ENCODE peak calls at places on chromosomes 13 and 19, in six cellular contexts. One of them, this sample, is unnamed.

GRCh38 chr13:44591316-44591715 is 15.2 kb upstream of the TSC22D1 start:
- DNase-seq in endothelial cell of umbilical vein: no peak
- DNase-seq in A549: no peak
- DNase-seq in K562: peak; percentile 21
- DNase-seq in GM12878: no peak
- DNase-seq in HepG2: no peak
- DNase-seq in this sample: no peak

GRCh38 chr13:110397445-110397844 is 90.4 kb downstream of the COL4A2 start:
- DNase-seq in A549: no peak
- DNase-seq in K562: no peak
- DNase-seq in endothelial cell of umbilical vein: no peak
- DNase-seq in HepG2: no peak
- DNase-seq in GM12878: no peak
- DNase-seq in this sample: no peak

GRCh38 chr13:45546410-45546765 is 69.2 kb downstream of the ERICH6B start:
- DNase-seq in A549: no peak
- DNase-seq in GM12878: no peak
- DNase-seq in endothelial cell of umbilical vein: no peak
- DNase-seq in K562: no peak
- DNase-seq in HepG2: no peak
- DNase-seq in this sample: no peak

GRCh38 chr19:53595510-53595867 is 36.3 kb upstream of the DPRX start:
- DNase-seq in HepG2: no peak
- DNase-seq in K562: no peak
- DNase-seq in endothelial cell of umbilical vein: no peak
- DNase-seq in A549: no peak
- DNase-seq in GM12878: no peak
- DNase-seq in this sample: no peak

GRCh38 chr13:74136089-74136658 is 2.0 kb upstream of the KLF12 start:
- DNase-seq in endothelial cell of umbilical vein: peak; percentile 62
- DNase-seq in GM12878: no peak
- DNase-seq in K562: no peak
- DNase-seq in A549: peak; percentile 17
- DNase-seq in HepG2: no peak
- DNase-seq in this sample: no peak

GRCh38 chr13:90565985-90566713 is 781.3 kb upstream of the MIR17HG start:
- DNase-seq in HepG2: no peak
- DNase-seq in endothelial cell of umbilical vein: no peak
- DNase-seq in K562: no peak
- DNase-seq in A549: no peak
- DNase-seq in GM12878: peak; percentile 11
- DNase-seq in this sample: no peak

GRCh38 chr19:11699931-11700794 is 38.6 kb downstream of the ZNF823 start:
- DNase-seq in endothelial cell of umbilical vein: peak; percentile 34
- DNase-seq in K562: peak; percentile 38
- DNase-seq in A549: peak; percentile 14
- DNase-seq in HepG2: peak; percentile 33
- DNase-seq in GM12878: no peak
- DNase-seq in this sample: peak; percentile 47

GRCh38 chr13:23497186-23497585 is 63.7 kb upstream of the SACS start:
- DNase-seq in HepG2: no peak
- DNase-seq in K562: no peak
- DNase-seq in A549: no peak
- DNase-seq in GM12878: no peak
- DNase-seq in endothelial cell of umbilical vein: no peak
- DNase-seq in this sample: no peak

GRCh38 chr19:47075179-47075811 is 26.9 kb upstream of the TMEM160 start:
- DNase-seq in endothelial cell of umbilical vein: no peak
- DNase-seq in K562: no peak
- DNase-seq in A549: no peak
- DNase-seq in HepG2: no peak
- DNase-seq in GM12878: no peak
- DNase-seq in this sample: peak; percentile 66

GRCh38 chr13:102707465-102707864 is 12.6 kb upstream of the METTL21C start:
- DNase-seq in A549: peak; percentile 32
- DNase-seq in HepG2: no peak
- DNase-seq in endothelial cell of umbilical vein: peak; percentile 93
- DNase-seq in K562: no peak
- DNase-seq in GM12878: no peak
- DNase-seq in this sample: no peak

GRCh38 chr13:101406787-101407186 is 9.5 kb downstream of the NALCN start:
- DNase-seq in GM12878: no peak
- DNase-seq in K562: no peak
- DNase-seq in endothelial cell of umbilical vein: no peak
- DNase-seq in HepG2: no peak
- DNase-seq in A549: no peak
- DNase-seq in this sample: no peak

GRCh38 chr19:10207026-10207425 is 12.3 kb upstream of the DNMT1 start:
- DNase-seq in GM12878: no peak
- DNase-seq in K562: no peak
- DNase-seq in HepG2: no peak
- DNase-seq in endothelial cell of umbilical vein: no peak
- DNase-seq in A549: no peak
- DNase-seq in this sample: peak; percentile 58

GRCh38 chr13:109874921-109875454 is 88.6 kb upstream of the IRS2 start:
- DNase-seq in GM12878: no peak
- DNase-seq in A549: no peak
- DNase-seq in endothelial cell of umbilical vein: no peak
- DNase-seq in HepG2: no peak
- DNase-seq in K562: no peak
- DNase-seq in this sample: no peak

GRCh38 chr13:110269509-110270185 is 37.3 kb downstream of the COL4A1 start:
- DNase-seq in endothelial cell of umbilical vein: no peak
- DNase-seq in K562: no peak
- DNase-seq in HepG2: no peak
- DNase-seq in A549: no peak
- DNase-seq in GM12878: no peak
- DNase-seq in this sample: no peak

GRCh38 chr19:41939861-41940442 is 11.7 kb upstream of the ERFL start:
- DNase-seq in HepG2: no peak
- DNase-seq in A549: no peak
- DNase-seq in K562: peak; percentile 87
- DNase-seq in GM12878: no peak
- DNase-seq in endothelial cell of umbilical vein: no peak
- DNase-seq in this sample: no peak

GRCh38 chr19:53254451-53255341 is at the start of gene ZNF677:
- DNase-seq in GM12878: no peak
- DNase-seq in K562: peak; percentile 54
- DNase-seq in endothelial cell of umbilical vein: peak; percentile 82
- DNase-seq in A549: no peak
- DNase-seq in HepG2: no peak
- DNase-seq in this sample: no peak

GRCh38 chr13:41137951-41138350 is 5.3 kb upstream of the KBTBD6 start:
- DNase-seq in K562: no peak
- DNase-seq in endothelial cell of umbilical vein: no peak
- DNase-seq in GM12878: no peak
- DNase-seq in A549: peak; percentile 7
- DNase-seq in HepG2: no peak
- DNase-seq in this sample: no peak

GRCh38 chr13:49585220-49586157 is at the start of gene RCBTB1:
- DNase-seq in A549: peak; percentile 58
- DNase-seq in HepG2: peak; percentile 52
- DNase-seq in GM12878: no peak
- DNase-seq in K562: peak; percentile 85
- DNase-seq in endothelial cell of umbilical vein: peak; percentile 69
- DNase-seq in this sample: peak; percentile 85

GRCh38 chr19:19488875-19489690 is 26.3 kb downstream of the TSSK6 start:
- DNase-seq in GM12878: peak; percentile 73
- DNase-seq in K562: peak; percentile 80
- DNase-seq in A549: peak; percentile 69
- DNase-seq in HepG2: peak; percentile 60
- DNase-seq in endothelial cell of umbilical vein: peak; percentile 86
- DNase-seq in this sample: peak; percentile 92

GRCh38 chr19:17184381-17184841 is 30.7 kb upstream of the USE1 start:
- DNase-seq in K562: no peak
- DNase-seq in HepG2: no peak
- DNase-seq in GM12878: no peak
- DNase-seq in A549: no peak
- DNase-seq in endothelial cell of umbilical vein: no peak
- DNase-seq in this sample: no peak

GRCh38 chr13:44470623-44471562 is 97.3 kb downstream of the SERP2 start:
- DNase-seq in A549: peak; percentile 36
- DNase-seq in GM12878: no peak
- DNase-seq in HepG2: peak; percentile 29
- DNase-seq in K562: peak; percentile 6
- DNase-seq in endothelial cell of umbilical vein: peak; percentile 46
- DNase-seq in this sample: peak; percentile 48

GRCh38 chr13:94112227-94112626 is 367.3 kb downstream of the DCT start:
- DNase-seq in HepG2: peak; percentile 28
- DNase-seq in K562: no peak
- DNase-seq in GM12878: no peak
- DNase-seq in A549: peak; percentile 4
- DNase-seq in endothelial cell of umbilical vein: no peak
- DNase-seq in this sample: no peak
- TF ChIP-seq MYC in HepG2: no peak
- TF ChIP-seq MYC in K562: no peak
- TF ChIP-seq MYC in GM12878: no peak
- TF ChIP-seq MYC in A549: no peak
- TF ChIP-seq MYC in endothelial cell of umbilical vein: no peak
- TF ChIP-seq MYC in this sample: no peak

GRCh38 chr19:13797870-13798269 is 2.6 kb downstream of the ZSWIM4 start:
- DNase-seq in A549: peak; percentile 59
- DNase-seq in HepG2: no peak
- DNase-seq in endothelial cell of umbilical vein: no peak
- DNase-seq in GM12878: no peak
- DNase-seq in K562: no peak
- DNase-seq in this sample: peak; percentile 47

GRCh38 chr19:13795595-13796300 is 505 bp downstream of the ZSWIM4 start:
- DNase-seq in endothelial cell of umbilical vein: peak; percentile 25
- DNase-seq in K562: peak; percentile 33
- DNase-seq in A549: peak; percentile 23
- DNase-seq in GM12878: no peak
- DNase-seq in HepG2: no peak
- DNase-seq in this sample: no peak

GRCh38 chr19:13796301-13797057 is 1.2 kb downstream of the ZSWIM4 start:
- DNase-seq in HepG2: peak; percentile 23
- DNase-seq in K562: no peak
- DNase-seq in GM12878: no peak
- DNase-seq in A549: peak; percentile 87
- DNase-seq in endothelial cell of umbilical vein: peak; percentile 94
- DNase-seq in this sample: peak; percentile 35

GRCh38 chr19:13794752-13795589 is at the start of gene ZSWIM4:
- DNase-seq in GM12878: peak; percentile 95
- DNase-seq in HepG2: peak; percentile 98
- DNase-seq in A549: peak; percentile 97
- DNase-seq in endothelial cell of umbilical vein: peak; percentile 100
- DNase-seq in K562: peak; percentile 99
- DNase-seq in this sample: peak; percentile 99

GRCh38 chr19:13797058-13797440 is 1.8 kb downstream of the ZSWIM4 start:
- DNase-seq in K562: no peak
- DNase-seq in GM12878: no peak
- DNase-seq in A549: no peak
- DNase-seq in endothelial cell of umbilical vein: no peak
- DNase-seq in HepG2: no peak
- DNase-seq in this sample: no peak
- H3K4me3 ChIP-seq in K562: no peak overlapping the region
- H3K4me3 ChIP-seq in GM12878: peak overlapping the region; percentile 70
- H3K4me3 ChIP-seq in A549: peak overlapping the region; percentile 99
- H3K4me3 ChIP-seq in endothelial cell of umbilical vein: no peak overlapping the region
- H3K4me3 ChIP-seq in HepG2: no peak overlapping the region
- H3K4me3 ChIP-seq in this sample: no peak overlapping the region

DNA sequence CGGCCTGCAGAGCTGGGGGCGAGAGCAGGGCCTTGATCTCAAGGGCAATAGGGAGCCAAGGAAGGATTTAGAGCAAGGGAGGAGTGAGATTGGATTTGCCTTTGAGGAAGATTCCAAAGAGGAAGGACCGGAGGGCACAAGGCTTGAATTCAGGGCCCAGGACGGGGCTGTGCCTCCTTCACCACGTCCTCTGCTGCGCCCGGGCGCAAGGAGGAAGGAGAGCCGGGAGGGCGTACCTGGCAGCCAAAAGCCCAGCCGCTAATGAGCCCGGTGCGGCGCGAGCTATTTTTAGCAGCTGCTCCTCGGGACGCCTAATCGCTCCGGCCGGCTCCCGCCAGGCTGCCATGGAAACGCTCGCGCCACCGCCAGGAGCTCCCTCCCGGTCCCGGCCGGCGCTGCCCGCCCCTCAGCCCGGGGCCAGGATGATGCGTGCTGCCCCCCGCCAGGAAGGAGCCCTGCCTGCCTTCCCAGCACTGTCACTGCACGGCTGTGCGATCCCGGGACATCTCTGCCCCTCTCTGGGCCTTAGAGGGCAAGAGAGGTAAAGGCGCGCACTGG is 31.3 kb downstream of the TINCR start:
- DNase-seq in endothelial cell of umbilical vein: no peak
- DNase-seq in A549: peak; percentile 23
- DNase-seq in GM12878: no peak
- DNase-seq in HepG2: no peak
- DNase-seq in K562: no peak
- DNase-seq in this sample: no peak
- TF ChIP-seq MYC in endothelial cell of umbilical vein: no peak
- TF ChIP-seq MYC in A549: no peak
- TF ChIP-seq MYC in GM12878: no peak
- TF ChIP-seq MYC in HepG2: no peak
- TF ChIP-seq MYC in K562: no peak
- TF ChIP-seq MYC in this sample: no peak

GRCh38 chr13:98285852-98286594 is 109.0 kb upstream of the RNF113B start:
- DNase-seq in endothelial cell of umbilical vein: no peak
- DNase-seq in K562: no peak
- DNase-seq in GM12878: no peak
- DNase-seq in A549: no peak
- DNase-seq in HepG2: no peak
- DNase-seq in this sample: no peak

GRCh38 chr13:98286814-98287213 is 109.7 kb upstream of the RNF113B start:
- DNase-seq in endothelial cell of umbilical vein: no peak
- DNase-seq in HepG2: no peak
- DNase-seq in K562: no peak
- DNase-seq in A549: no peak
- DNase-seq in GM12878: no peak
- DNase-seq in this sample: no peak

GRCh38 chr13:98284677-98285076 is 107.6 kb upstream of the RNF113B start:
- DNase-seq in HepG2: no peak
- DNase-seq in GM12878: no peak
- DNase-seq in endothelial cell of umbilical vein: no peak
- DNase-seq in A549: no peak
- DNase-seq in K562: no peak
- DNase-seq in this sample: no peak

GRCh38 chr13:98289339-98289935 is 112.4 kb upstream of the RNF113B start:
- DNase-seq in GM12878: no peak
- DNase-seq in A549: no peak
- DNase-seq in endothelial cell of umbilical vein: no peak
- DNase-seq in HepG2: no peak
- DNase-seq in K562: no peak
- DNase-seq in this sample: no peak

DNA sequence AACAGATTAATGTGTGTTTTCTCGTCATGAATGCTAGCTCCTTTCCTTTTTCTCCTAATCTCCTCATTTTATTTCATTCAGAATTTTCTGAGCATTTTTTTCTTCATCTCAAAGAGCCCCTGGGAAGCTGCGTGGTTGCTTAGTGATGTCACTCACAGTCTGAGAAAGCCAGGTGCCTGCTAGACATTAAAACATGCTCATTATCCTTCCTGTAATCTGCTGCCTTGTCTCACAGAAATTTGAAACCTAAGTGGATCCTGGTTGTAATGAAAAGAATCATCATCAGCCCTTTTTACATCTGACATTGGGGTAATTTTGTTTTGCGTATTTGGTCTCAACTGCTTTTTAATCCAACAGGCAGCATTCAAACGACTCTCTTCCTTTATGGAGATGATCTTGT is 108.2 kb upstream of the RNF113B start:
- DNase-seq in HepG2: no peak
- DNase-seq in endothelial cell of umbilical vein: no peak
- DNase-seq in K562: no peak
- DNase-seq in GM12878: no peak
- DNase-seq in A549: no peak
- DNase-seq in this sample: no peak
- H3K4me3 ChIP-seq in HepG2: no peak overlapping the region
- H3K4me3 ChIP-seq in endothelial cell of umbilical vein: no peak overlapping the region
- H3K4me3 ChIP-seq in K562: no peak overlapping the region
- H3K4me3 ChIP-seq in GM12878: no peak overlapping the region
- H3K4me3 ChIP-seq in A549: no peak overlapping the region
- H3K4me3 ChIP-seq in this sample: no peak overlapping the region

This sample was measured in NB4.